ENCODE peak calls at places on chromosomes 1 and 21, in four cellular contexts. U, P, V and Y are unnamed samples. For H3K4me1, the result is how much of the 10 kb centered on the place peaks cover.

GRCh38 chr1:24373044-24373443 is 40.5 kb downstream of the STPG1 start:
- DNase-seq in U (no peak), P (no peak), V (no peak), Y (no peak)

GRCh38 chr1:99552215-99552614 is 93.7 kb upstream of the PALMD start:
- DNase-seq in U (no peak), P (no peak), V (no peak), Y (no peak)

GRCh38 chr1:54697896-54698295 is 17.8 kb upstream of the TTC4 start:
- DNase-seq in U (no peak), P (no peak), V (peak), Y (no peak)

GRCh38 chr1:62991152-62991551 is 207.2 kb downstream of the ATG4C start:
- DNase-seq in U (no peak), P (no peak), V (no peak), Y (no peak)

GRCh38 chr1:85602536-85602935 is 22.0 kb downstream of the CCN1 start:
- DNase-seq in U (no peak), P (no peak), V (no peak), Y (no peak)

GRCh38 chr1:115426271-115426771 is 88.3 kb upstream of the NGF start:
- DNase-seq in U (peak), P (no peak), V (peak), Y (peak)

GRCh38 chr1:55038552-55038838 is 853 bp upstream of the PCSK9 start:
- DNase-seq in U (no peak), P (no peak), V (no peak), Y (no peak)

GRCh38 chr1:52913014-52913413 is 8.5 kb downstream of the ECHDC2 start:
- DNase-seq in U (no peak), P (no peak), V (no peak), Y (no peak)

GRCh38 chr1:76511226-76511625 is 356.1 kb upstream of the ST6GALNAC5 start:
- DNase-seq in U (no peak), P (no peak), V (no peak), Y (no peak)

GRCh38 chr1:245467804-245468203 is 313.0 kb downstream of the KIF26B start:
- DNase-seq in U (no peak), P (no peak), V (no peak), Y (no peak)

GRCh38 chr1:156622581-156623297 is 3.5 kb downstream of the HAPLN2 start:
- DNase-seq in U (no peak), P (no peak), V (no peak), Y (no peak)

GRCh38 chr1:200888349-200888838 is 6.3 kb upstream of the INAVA start:
- DNase-seq in U (no peak), P (no peak), V (no peak), Y (no peak)

GRCh38 chr1:201759194-201759814 is 69.7 kb upstream of the IPO9 start:
- DNase-seq in U (peak), P (no peak), V (no peak), Y (no peak)

GRCh38 chr1:221227872-221228337 is 348.7 kb downstream of the HLX start:
- DNase-seq in U (no peak), P (no peak), V (no peak), Y (no peak)

GRCh38 chr1:213070399-213070798 is 19.4 kb downstream of the RPS6KC1 start:
- DNase-seq in U (peak), P (no peak), V (no peak), Y (no peak)

GRCh38 chr21:39641827-39642450 is 29.2 kb downstream of the B3GALT5 start:
- DNase-seq in U (no peak), P (no peak), V (no peak), Y (no peak)

GRCh38 chr1:23827717-23828116 is 2.5 kb upstream of the HMGCL start:
- DNase-seq in U (no peak), P (no peak), V (no peak), Y (no peak)

GRCh38 chr1:216456682-216457081 is 33.4 kb upstream of the USH2A start:
- DNase-seq in U (peak), P (no peak), V (no peak), Y (no peak)

GRCh38 chr1:161071886-161072371 is 2.2 kb upstream of the ARHGAP30 start:
- DNase-seq in U (no peak), P (peak), V (no peak), Y (peak)

GRCh38 chr1:196515904-196516303 is 92.3 kb downstream of the KCNT2 start:
- DNase-seq in U (no peak), P (no peak), V (no peak), Y (no peak)

GRCh38 chr1:92711473-92712165 is 73.3 kb downstream of the EVI5 start:
- DNase-seq in U (no peak), P (no peak), V (no peak), Y (no peak)

GRCh38 chr1:117673405-117673804 is 67.6 kb downstream of the TENT5C start:
- DNase-seq in U (peak), P (no peak), V (no peak), Y (no peak)

GRCh38 chr1:214102907-214103306 is 115.1 kb downstream of the PROX1 start:
- DNase-seq in U (peak), P (no peak), V (no peak), Y (no peak)

GRCh38 chr1:19013826-19014548 is 57.5 kb upstream of the IFFO2 start:
- DNase-seq in U (no peak), P (no peak), V (no peak), Y (no peak)

GRCh38 chr1:1024421-1025415 is 4.8 kb downstream of the AGRN start:
- DNase-seq in U (no peak), P (peak), V (no peak), Y (no peak)

GRCh38 chr1:230152999-230153398 is 86.0 kb downstream of the GALNT2 start:
- DNase-seq in U (no peak), P (no peak), V (no peak), Y (no peak)

GRCh38 chr1:20343937-20344302 is 53.2 kb downstream of the VWA5B1 start:
- DNase-seq in U (no peak), P (no peak), V (no peak), Y (no peak)

GRCh38 chr1:31297273-31298247 is 728 bp downstream of the ZCCHC17 start:
- DNase-seq in U (peak), P (no peak), V (no peak), Y (no peak)

GRCh38 chr1:208497866-208498541 is 253.8 kb upstream of the PLXNA2 start:
- DNase-seq in U (no peak), P (no peak), V (no peak), Y (no peak)

GRCh38 chr1:9873385-9873784 is 36.7 kb downstream of the CTNNBIP1 start:
- DNase-seq in U (no peak), P (no peak), V (no peak), Y (no peak)

GRCh38 chr1:9873992-9874391 is 36.1 kb downstream of the CTNNBIP1 start:
- DNase-seq in U (no peak), P (no peak), V (no peak), Y (no peak)

GRCh38 chr1:9871707-9872425 is 38.2 kb downstream of the CTNNBIP1 start:
- DNase-seq in U (no peak), P (no peak), V (no peak), Y (no peak)

GRCh38 chr1:9871021-9871420 is 39.0 kb downstream of the CTNNBIP1 start:
- DNase-seq in U (no peak), P (no peak), V (no peak), Y (no peak)

GRCh38 chr1:9872430-9873165 is 37.5 kb downstream of the CTNNBIP1 start:
- DNase-seq in U (peak), P (no peak), V (no peak), Y (no peak)
- H3K27ac ChIP-seq in U (no peak), P (no peak), V (no peak), Y (no peak)

GRCh38 chr1:229107972-229108371 is 162.9 kb upstream of the RAB4A start:
- DNase-seq in U (no peak), P (no peak), V (no peak), Y (no peak)

GRCh38 chr1:229105822-229106525 is 164.9 kb upstream of the RAB4A start:
- DNase-seq in U (no peak), P (no peak), V (no peak), Y (no peak)

GRCh38 chr1:229105109-229105508 is 165.8 kb upstream of the RAB4A start:
- DNase-seq in U (no peak), P (no peak), V (peak), Y (no peak)

GRCh38 chr1:229107302-229107815 is 163.6 kb upstream of the RAB4A start:
- DNase-seq in U (no peak), P (no peak), V (no peak), Y (no peak)

DNA sequence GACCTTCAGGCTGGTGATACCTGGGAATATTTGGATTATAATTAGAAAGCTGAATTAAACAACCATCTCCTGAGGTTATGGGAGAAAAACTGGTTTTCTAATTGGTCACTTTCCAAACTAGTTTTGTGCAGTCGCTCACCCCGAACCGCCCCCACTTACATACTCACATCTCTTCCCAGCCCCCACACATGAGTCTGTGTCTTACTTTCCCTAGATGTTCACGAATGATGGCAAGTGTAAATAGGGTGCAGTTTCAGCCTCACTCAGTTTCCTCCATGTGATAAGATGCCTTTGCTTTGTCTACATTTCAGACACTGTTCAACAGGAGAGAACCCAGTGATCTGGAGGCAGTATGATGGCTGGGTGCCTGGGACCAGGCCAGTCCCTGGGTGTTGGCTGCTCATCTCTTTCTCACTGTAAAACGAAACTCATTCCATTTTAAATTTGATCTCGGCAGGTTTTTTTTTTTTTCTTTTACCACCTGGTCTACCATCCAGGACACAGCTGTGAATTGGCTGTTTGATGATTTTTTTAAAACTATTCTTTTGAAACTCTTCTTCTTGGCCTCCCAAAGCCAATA is 164.3 kb upstream of the RAB4A start:
- DNase-seq in U (no peak), P (no peak), V (no peak), Y (no peak)
- H3K4me1 ChIP-seq in U (under half), P (under half), V (half or more), Y (under half)

GRCh38 chr1:246618240-246618639 is 52.0 kb downstream of the CNST start:
- DNase-seq in U (no peak), P (no peak), V (no peak), Y (no peak)

GRCh38 chr1:246613131-246613758 is 47.0 kb downstream of the CNST start:
- DNase-seq in U (no peak), P (no peak), V (no peak), Y (no peak)

GRCh38 chr1:246617156-246617555 is 50.9 kb downstream of the CNST start:
- DNase-seq in U (peak), P (no peak), V (no peak), Y (no peak)

GRCh38 chr1:246622035-246622652 is 55.9 kb downstream of the CNST start:
- DNase-seq in U (peak), P (no peak), V (no peak), Y (no peak)

DNA sequence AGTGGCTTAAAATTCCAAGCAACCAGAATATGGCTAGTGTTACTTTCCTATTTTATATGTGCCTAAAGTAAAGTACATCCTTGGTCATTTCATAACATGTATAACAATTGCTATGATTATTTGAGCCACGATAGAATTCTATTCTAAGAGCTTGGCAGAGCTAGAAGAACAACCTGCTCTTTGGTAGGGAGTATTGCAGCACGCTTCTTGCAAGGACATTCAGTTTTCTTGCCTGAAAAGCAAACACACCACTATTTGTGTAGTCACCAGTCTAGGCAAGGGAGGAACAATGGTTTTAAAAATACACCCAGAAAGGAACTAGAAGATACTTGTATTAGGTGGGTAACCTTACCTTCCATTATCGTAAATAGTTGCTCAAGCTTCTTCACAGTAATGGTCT is 51.5 kb downstream of the CNST start:
- DNase-seq in U (no peak), P (no peak), V (no peak), Y (no peak)
- H3K27ac ChIP-seq in U (no peak), P (peak), V (peak), Y (peak)

DNA sequence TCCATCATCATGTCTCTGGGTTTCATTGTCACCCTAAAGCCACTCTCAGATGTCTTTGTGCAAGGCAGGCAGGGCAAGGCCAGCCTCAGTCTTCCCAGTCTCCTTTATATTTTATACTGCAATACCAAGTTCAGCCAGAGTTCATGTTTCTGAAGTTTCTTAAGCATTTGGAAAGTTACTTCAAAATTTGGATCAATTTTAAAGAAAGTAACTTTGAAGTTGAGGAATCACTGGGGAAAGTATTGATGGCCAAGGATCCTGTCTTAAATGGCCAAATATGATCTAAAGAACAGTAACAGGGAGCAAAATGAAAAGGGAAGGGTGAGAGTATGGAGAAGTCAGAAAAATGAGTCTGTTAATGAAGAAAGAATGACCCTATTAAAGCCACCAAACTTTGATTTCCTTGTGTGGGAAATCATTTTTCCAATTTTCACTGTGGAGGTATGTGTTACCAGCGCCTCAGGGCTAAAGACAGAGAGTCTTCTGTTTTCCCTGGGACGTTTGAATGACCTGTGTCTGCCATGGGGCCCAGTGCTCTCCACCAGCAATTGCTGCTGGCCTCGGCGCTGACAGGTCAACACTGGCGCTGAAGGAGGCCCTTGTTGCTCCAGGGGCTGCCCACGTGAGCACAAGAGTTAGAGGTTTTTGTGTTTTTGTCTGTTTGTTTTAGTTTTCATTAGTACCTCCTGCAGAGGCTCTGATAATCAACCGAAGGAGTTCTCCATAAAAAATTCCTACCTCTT is 93.9 kb downstream of the ATP5PO start:
- DNase-seq in U (no peak), P (no peak), V (no peak), Y (no peak)
- H3K4me1 ChIP-seq in U (under half), P (under half), V (under half), Y (under half)